ENCODE peak calls at places on chromosomes 13 and 19, in four cellular contexts. D is HepG2, B is K562, G is HEK293T. N is an unnamed sample.

GRCh38 chr13:34719060-34719875 is 222.8 kb upstream of the NBEA start:
- DNase-seq in D (no peak), G (no peak), B (no peak), N (no peak)

GRCh38 chr19:40601061-40601973 is at the start of gene LTBP4:
- DNase-seq in B (peak; percentile 70), G (no peak), D (no peak), N (no peak)

GRCh38 chr19:54523403-54523802 is 20.8 kb downstream of the LAIR2 start:
- DNase-seq in D (no peak), B (no peak), G (no peak), N (no peak)

GRCh38 chr13:43428545-43429287 is 358.1 kb downstream of the ENOX1 start:
- DNase-seq in D (no peak), G (no peak), B (no peak), N (no peak)

GRCh38 chr13:50589651-50590054 is 253.8 kb downstream of the DLEU7 start:
- DNase-seq in B (no peak), D (no peak), G (no peak), N (no peak)

GRCh38 chr13:104779311-104779710 is 1713.1 kb upstream of the SLC10A2 start:
- DNase-seq in D (no peak), G (no peak), B (no peak), N (peak; percentile 22)

GRCh38 chr13:78160793-78161192 is 242.2 kb upstream of the EDNRB start:
- DNase-seq in G (peak; percentile 32), D (no peak), B (no peak), N (no peak)

GRCh38 chr13:36915106-36915505 is 4.9 kb downstream of the SMAD9 start:
- DNase-seq in G (no peak), D (no peak), B (no peak), N (no peak)

GRCh38 chr19:6429419-6430221 is 3.9 kb downstream of the SLC25A41 start:
- DNase-seq in D (no peak), G (no peak), B (peak; percentile 58), N (no peak)

DNA sequence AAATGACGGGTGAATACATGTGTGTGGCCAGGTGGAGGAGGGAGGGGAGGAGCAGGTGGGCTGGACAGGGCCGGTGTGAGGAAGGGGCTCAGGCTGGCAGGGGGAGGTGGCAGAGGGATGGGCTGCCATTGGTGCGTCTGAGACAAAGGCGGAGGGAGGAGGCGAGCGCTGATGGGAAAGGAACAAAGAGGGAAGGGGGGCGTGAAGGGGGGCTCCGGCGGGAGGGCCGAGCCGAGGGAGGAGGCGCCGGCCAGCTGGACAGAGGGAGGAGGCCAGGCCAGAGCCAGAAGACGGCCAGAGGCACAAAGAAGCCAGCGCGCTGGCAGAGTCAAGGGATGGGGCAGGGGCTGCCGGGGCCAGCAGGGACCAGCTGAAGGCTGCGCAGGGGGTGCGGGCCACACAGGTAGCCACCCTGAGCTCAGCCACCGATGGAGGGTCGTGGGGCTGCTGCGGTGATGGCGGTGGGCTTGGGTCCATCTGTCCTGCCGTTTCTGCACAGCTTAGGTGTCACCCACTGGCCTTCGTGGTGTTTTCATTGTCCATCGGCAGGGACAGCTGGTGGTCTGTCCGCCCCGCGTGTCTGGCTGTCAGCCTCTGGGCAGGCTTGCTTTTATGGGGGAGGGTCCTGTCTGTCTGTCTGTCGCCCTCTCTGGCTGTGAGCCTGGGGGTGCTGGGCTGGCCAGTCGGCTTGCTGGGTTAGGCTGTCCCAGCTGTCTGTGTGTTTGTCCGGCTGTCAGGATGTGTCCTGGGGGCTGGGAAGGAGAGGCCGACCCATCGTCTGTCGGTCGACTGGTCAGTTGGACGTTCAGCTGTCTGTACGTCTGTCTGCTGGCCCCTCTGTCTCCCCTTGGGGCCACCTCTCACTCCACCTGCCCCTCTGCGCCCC is 2.2 kb downstream of the APC2 start:
- DNase-seq in G (no peak), D (no peak), B (no peak), N (peak; percentile 61)
- TF ChIP-seq ELF4 in G (no peak), D (no peak), B (no peak), N (no peak)

GRCh38 chr13:70568571-70568970 is 460.3 kb upstream of the KLHL1 start:
- DNase-seq in B (peak; percentile 6), D (peak; percentile 25), G (peak; percentile 64), N (no peak)
- TF ChIP-seq ELF4 in B (no peak), D (no peak), G (no peak), N (no peak)

GRCh38 chr19:18853755-18854427 is 22.1 kb downstream of the UPF1 start:
- DNase-seq in B (no peak), D (no peak), G (no peak), N (no peak)
- TF ChIP-seq ELF4 in B (no peak), D (no peak), G (no peak), N (no peak)

DNA sequence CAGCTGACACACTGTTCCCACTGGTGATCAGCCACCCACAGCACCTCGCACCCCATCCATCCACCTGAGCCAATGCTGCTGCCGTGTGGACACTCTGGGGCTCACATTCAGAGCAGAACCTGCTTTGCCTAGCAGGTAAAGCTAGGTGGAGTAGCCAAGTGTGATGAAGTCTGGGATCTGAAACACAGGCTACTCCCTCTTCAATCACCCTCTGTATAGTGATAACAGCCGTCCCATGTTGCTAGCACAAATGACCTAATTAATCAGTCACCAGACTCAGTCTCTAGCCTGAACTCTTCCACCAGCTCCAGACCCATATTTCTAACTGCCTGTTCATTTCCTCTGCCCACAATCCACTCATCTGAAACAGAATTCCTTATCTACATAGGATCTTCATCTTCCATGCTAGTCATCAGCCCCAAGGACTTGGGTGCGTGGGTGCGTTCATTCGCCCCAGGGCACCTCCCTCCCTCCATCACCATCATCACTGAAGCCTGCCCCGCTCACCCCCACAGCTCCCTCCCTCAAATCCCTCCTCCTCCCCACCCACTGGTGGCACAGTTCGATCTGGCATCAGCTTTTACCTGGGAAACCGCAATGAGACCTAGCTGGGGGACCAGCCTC is 19.8 kb downstream of the STK24 start:
- DNase-seq in G (no peak), B (no peak), D (no peak), N (no peak)
- TF ChIP-seq ELF4 in G (no peak), B (no peak), D (no peak), N (no peak)

GRCh38 chr19:5334366-5334739 is 6.3 kb downstream of the PTPRS start:
- DNase-seq in D (no peak), G (no peak), B (no peak), N (no peak)

GRCh38 chr19:5336195-5336965 is 4.2 kb downstream of the PTPRS start:
- DNase-seq in B (no peak), D (no peak), G (no peak), N (no peak)

GRCh38 chr19:5337126-5337525 is 3.5 kb downstream of the PTPRS start:
- DNase-seq in G (no peak), D (no peak), B (no peak), N (no peak)

GRCh38 chr19:5335101-5335500 is 5.5 kb downstream of the PTPRS start:
- DNase-seq in B (no peak), G (no peak), D (no peak), N (no peak)

DNA sequence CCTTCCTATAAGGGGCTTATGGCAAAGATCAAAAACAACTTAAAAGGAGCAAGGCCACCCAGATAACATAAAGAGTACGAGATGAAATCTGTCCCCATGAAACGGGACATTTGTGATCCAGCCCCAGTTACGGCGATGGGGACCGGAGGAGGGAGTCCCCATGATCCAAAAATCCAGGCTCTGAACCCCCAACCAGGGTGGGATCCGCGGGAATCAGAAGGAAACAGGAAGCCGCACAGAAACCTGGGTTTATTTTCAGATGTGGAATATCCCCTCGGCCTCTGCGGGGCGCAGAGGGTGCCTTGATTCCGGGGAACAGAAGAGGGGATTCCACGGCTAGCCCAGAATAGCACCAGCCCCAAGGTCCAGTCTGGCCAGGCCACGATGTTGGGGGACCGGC is 5.0 kb downstream of the PTPRS start:
- DNase-seq in G (no peak), B (no peak), D (no peak), N (no peak)
- TF ChIP-seq ELF4 in G (no peak), B (no peak), D (no peak), N (no peak)